ENCODE peak calls at places on chromosomes 4 and X, in four cellular contexts. One of them, this sample, is unnamed.

GRCh38 chr4:74539043-74539790 is 94.3 kb downstream of the AREG start:
- DNase-seq in NCI-H510A: no peak
- DNase-seq in left lung: no peak
- DNase-seq in RWPE1: no peak
- DNase-seq in this sample: no peak

GRCh38 chr4:6172093-6172926 is 28.0 kb downstream of the JAKMIP1 start:
- DNase-seq in left lung: no peak
- DNase-seq in NCI-H510A: no peak
- DNase-seq in RWPE1: no peak
- DNase-seq in this sample: no peak

GRCh38 chrX:49071877-49072711 is 1.7 kb downstream of the PRAF2 start:
- DNase-seq in NCI-H510A: no peak
- DNase-seq in RWPE1: no peak
- DNase-seq in left lung: peak; percentile 85
- DNase-seq in this sample: no peak

GRCh38 chr4:83217721-83218522 is 66.7 kb downstream of the COQ2 start:
- DNase-seq in NCI-H510A: no peak
- DNase-seq in RWPE1: no peak
- DNase-seq in left lung: no peak
- DNase-seq in this sample: peak; percentile 64

GRCh38 chr4:84578540-84579409 is 4.2 kb upstream of the CDS1 start:
- DNase-seq in left lung: no peak
- DNase-seq in NCI-H510A: no peak
- DNase-seq in RWPE1: peak; percentile 33
- DNase-seq in this sample: peak; percentile 9

GRCh38 chrX:40169193-40170086 is 71.7 kb upstream of the BCOR start:
- DNase-seq in left lung: peak; percentile 71
- DNase-seq in RWPE1: no peak
- DNase-seq in NCI-H510A: peak; percentile 51
- DNase-seq in this sample: peak; percentile 70

GRCh38 chr4:148069086-148070010 is 337.5 kb downstream of the ARHGAP10 start:
- DNase-seq in RWPE1: no peak
- DNase-seq in left lung: no peak
- DNase-seq in NCI-H510A: no peak
- DNase-seq in this sample: no peak

GRCh38 chrX:132092439-132093065 is 35.3 kb downstream of the FRMD7 start:
- DNase-seq in left lung: no peak
- DNase-seq in RWPE1: peak; percentile 30
- DNase-seq in NCI-H510A: peak; percentile 14
- DNase-seq in this sample: peak; percentile 71

GRCh38 chr4:153241970-153242847 is 38.0 kb downstream of the TRIM2 start:
- DNase-seq in left lung: no peak
- DNase-seq in RWPE1: no peak
- DNase-seq in NCI-H510A: no peak
- DNase-seq in this sample: peak; percentile 9

GRCh38 chr4:53706422-53707032 is 115.2 kb upstream of the LNX1 start:
- DNase-seq in NCI-H510A: peak; percentile 49
- DNase-seq in RWPE1: peak; percentile 30
- DNase-seq in left lung: no peak
- DNase-seq in this sample: peak; percentile 57

GRCh38 chr4:11488657-11489448 is 60.2 kb upstream of the HS3ST1 start:
- DNase-seq in RWPE1: no peak
- DNase-seq in left lung: no peak
- DNase-seq in NCI-H510A: no peak
- DNase-seq in this sample: no peak

GRCh38 chr4:61292322-61292721 is 92.2 kb downstream of the ADGRL3 start:
- DNase-seq in NCI-H510A: no peak
- DNase-seq in RWPE1: no peak
- DNase-seq in left lung: no peak
- DNase-seq in this sample: no peak

This sample was measured in DMS153.